ENCODE peak calls at places on chromosome 11, in five cellular contexts. One of them, this sample, is unnamed. For H3K9me3, the result is how much of the 10 kb centered on the place peaks cover.

GRCh38 chr11:64081663-64082442 is 46.1 kb downstream of the FLRT1 start:
- DNase-seq in stomach: peak
- DNase-seq in psoas muscle: no peak
- DNase-seq in ovary: no peak
- DNase-seq in colonic mucosa: no peak
- DNase-seq in this sample: no peak

GRCh38 chr11:73597340-73597955 is 464 bp downstream of the FAM168A start:
- DNase-seq in ovary: no peak
- DNase-seq in psoas muscle: no peak
- DNase-seq in colonic mucosa: peak
- DNase-seq in stomach: no peak
- DNase-seq in this sample: no peak

GRCh38 chr11:17673951-17674350 is 45.4 kb upstream of the MYOD1 start:
- DNase-seq in colonic mucosa: no peak
- DNase-seq in ovary: no peak
- DNase-seq in stomach: no peak
- DNase-seq in psoas muscle: no peak
- DNase-seq in this sample: no peak

GRCh38 chr11:15159085-15159484 is 44.4 kb downstream of the INSC start:
- DNase-seq in ovary: no peak
- DNase-seq in psoas muscle: no peak
- DNase-seq in stomach: no peak
- DNase-seq in colonic mucosa: peak
- DNase-seq in this sample: no peak

GRCh38 chr11:65134952-65135632 is 773 bp upstream of the SYVN1 start:
- DNase-seq in psoas muscle: peak
- DNase-seq in stomach: peak
- DNase-seq in ovary: peak
- DNase-seq in colonic mucosa: peak
- DNase-seq in this sample: peak

GRCh38 chr11:10792385-10793068 is 16.2 kb downstream of the EIF4G2 start:
- DNase-seq in stomach: peak
- DNase-seq in psoas muscle: peak
- DNase-seq in ovary: peak
- DNase-seq in colonic mucosa: peak
- DNase-seq in this sample: peak

GRCh38 chr11:115497303-115497702 is 6.9 kb downstream of the CADM1 start:
- DNase-seq in stomach: no peak
- DNase-seq in psoas muscle: no peak
- DNase-seq in ovary: no peak
- DNase-seq in colonic mucosa: no peak
- DNase-seq in this sample: peak

GRCh38 chr11:1036303-1036923 is at the start of gene MUC6:
- DNase-seq in colonic mucosa: no peak
- DNase-seq in psoas muscle: no peak
- DNase-seq in stomach: peak
- DNase-seq in ovary: no peak
- DNase-seq in this sample: no peak

GRCh38 chr11:129242855-129243254 is 50.7 kb upstream of the ARHGAP32 start:
- DNase-seq in psoas muscle: no peak
- DNase-seq in stomach: no peak
- DNase-seq in colonic mucosa: no peak
- DNase-seq in ovary: no peak
- DNase-seq in this sample: no peak

GRCh38 chr11:67420646-67421420 is 5.4 kb downstream of the CARNS1 start:
- DNase-seq in psoas muscle: peak
- DNase-seq in colonic mucosa: peak
- DNase-seq in ovary: peak
- DNase-seq in stomach: peak
- DNase-seq in this sample: peak

GRCh38 chr11:108486331-108486730 is 11.9 kb downstream of the POGLUT3 start:
- DNase-seq in ovary: no peak
- DNase-seq in colonic mucosa: no peak
- DNase-seq in psoas muscle: no peak
- DNase-seq in stomach: no peak
- DNase-seq in this sample: no peak

GRCh38 chr11:117075186-117075585 is 23.0 kb downstream of the SIK3 start:
- DNase-seq in psoas muscle: no peak
- DNase-seq in stomach: no peak
- DNase-seq in colonic mucosa: no peak
- DNase-seq in ovary: no peak
- DNase-seq in this sample: no peak

GRCh38 chr11:95920460-95921105 is 3.3 kb downstream of the MTMR2 start:
- DNase-seq in psoas muscle: no peak
- DNase-seq in ovary: no peak
- DNase-seq in colonic mucosa: no peak
- DNase-seq in stomach: no peak
- DNase-seq in this sample: no peak

GRCh38 chr11:35390737-35391682 is 28.3 kb downstream of the SLC1A2 start:
- DNase-seq in ovary: no peak
- DNase-seq in stomach: peak
- DNase-seq in psoas muscle: no peak
- DNase-seq in colonic mucosa: peak
- DNase-seq in this sample: no peak

GRCh38 chr11:1345752-1346513 is 36.5 kb upstream of the TOLLIP start:
- DNase-seq in colonic mucosa: peak
- DNase-seq in psoas muscle: no peak
- DNase-seq in stomach: peak
- DNase-seq in ovary: no peak
- DNase-seq in this sample: no peak

GRCh38 chr11:1119282-1120146 is 38.2 kb upstream of the MUC5AC start:
- DNase-seq in stomach: peak
- DNase-seq in ovary: no peak
- DNase-seq in colonic mucosa: no peak
- DNase-seq in psoas muscle: no peak
- DNase-seq in this sample: no peak

GRCh38 chr11:46674463-46675287 is 25.7 kb downstream of the ARHGAP1 start:
- DNase-seq in ovary: no peak
- DNase-seq in psoas muscle: peak
- DNase-seq in colonic mucosa: peak
- DNase-seq in stomach: no peak
- DNase-seq in this sample: peak

GRCh38 chr11:1116666-1117390 is 40.9 kb upstream of the MUC5AC start:
- DNase-seq in psoas muscle: no peak
- DNase-seq in ovary: no peak
- DNase-seq in colonic mucosa: no peak
- DNase-seq in stomach: no peak
- DNase-seq in this sample: peak

GRCh38 chr11:118938491-118939411 is 13.0 kb upstream of the BCL9L start:
- DNase-seq in psoas muscle: no peak
- DNase-seq in ovary: no peak
- DNase-seq in stomach: no peak
- DNase-seq in colonic mucosa: no peak
- DNase-seq in this sample: peak

GRCh38 chr11:108863528-108863927 is 198.7 kb downstream of the DDX10 start:
- DNase-seq in stomach: no peak
- DNase-seq in colonic mucosa: no peak
- DNase-seq in psoas muscle: no peak
- DNase-seq in ovary: no peak
- DNase-seq in this sample: no peak

GRCh38 chr11:83014951-83015350 is 56.7 kb downstream of the RAB30 start:
- DNase-seq in colonic mucosa: no peak
- DNase-seq in psoas muscle: no peak
- DNase-seq in ovary: no peak
- DNase-seq in stomach: no peak
- DNase-seq in this sample: no peak

GRCh38 chr11:66443602-66444001 is 5.0 kb upstream of the MRPL11 start:
- DNase-seq in stomach: no peak
- DNase-seq in colonic mucosa: no peak
- DNase-seq in psoas muscle: no peak
- DNase-seq in ovary: no peak
- DNase-seq in this sample: no peak

GRCh38 chr11:104624021-104624420 is 274.2 kb downstream of the CASP12 start:
- DNase-seq in psoas muscle: no peak
- DNase-seq in colonic mucosa: no peak
- DNase-seq in stomach: no peak
- DNase-seq in ovary: no peak
- DNase-seq in this sample: no peak

GRCh38 chr11:116853461-116854073 is 16.1 kb upstream of the APOA1 start:
- DNase-seq in colonic mucosa: peak
- DNase-seq in psoas muscle: no peak
- DNase-seq in stomach: peak
- DNase-seq in ovary: no peak
- DNase-seq in this sample: no peak

GRCh38 chr11:130390071-130390758 is 38.2 kb downstream of the ADAMTS8 start:
- DNase-seq in psoas muscle: no peak
- DNase-seq in stomach: peak
- DNase-seq in ovary: no peak
- DNase-seq in colonic mucosa: no peak
- DNase-seq in this sample: peak

GRCh38 chr11:59158206-59159068 is 13.5 kb upstream of the DTX4 start:
- DNase-seq in psoas muscle: no peak
- DNase-seq in ovary: no peak
- DNase-seq in stomach: peak
- DNase-seq in colonic mucosa: peak
- DNase-seq in this sample: peak

GRCh38 chr11:101867951-101868350 is 46.9 kb upstream of the CEP126 start:
- DNase-seq in ovary: no peak
- DNase-seq in stomach: no peak
- DNase-seq in colonic mucosa: no peak
- DNase-seq in psoas muscle: no peak
- DNase-seq in this sample: no peak

GRCh38 chr11:79461144-79461543 is 20.3 kb upstream of the TENM4 start:
- DNase-seq in colonic mucosa: no peak
- DNase-seq in psoas muscle: no peak
- DNase-seq in ovary: peak
- DNase-seq in stomach: no peak
- DNase-seq in this sample: peak

GRCh38 chr11:105230586-105230985 is 91.0 kb upstream of the CARD18 start:
- DNase-seq in psoas muscle: no peak
- DNase-seq in colonic mucosa: no peak
- DNase-seq in ovary: no peak
- DNase-seq in stomach: no peak
- DNase-seq in this sample: no peak

GRCh38 chr11:78961186-78961782 is 386.6 kb upstream of the NARS2 start:
- DNase-seq in stomach: peak
- DNase-seq in ovary: no peak
- DNase-seq in psoas muscle: no peak
- DNase-seq in colonic mucosa: peak
- DNase-seq in this sample: peak

GRCh38 chr11:68142028-68142412 is 20.8 kb upstream of the CHKA start:
- DNase-seq in stomach: peak
- DNase-seq in ovary: no peak
- DNase-seq in psoas muscle: no peak
- DNase-seq in colonic mucosa: no peak
- DNase-seq in this sample: no peak

DNA sequence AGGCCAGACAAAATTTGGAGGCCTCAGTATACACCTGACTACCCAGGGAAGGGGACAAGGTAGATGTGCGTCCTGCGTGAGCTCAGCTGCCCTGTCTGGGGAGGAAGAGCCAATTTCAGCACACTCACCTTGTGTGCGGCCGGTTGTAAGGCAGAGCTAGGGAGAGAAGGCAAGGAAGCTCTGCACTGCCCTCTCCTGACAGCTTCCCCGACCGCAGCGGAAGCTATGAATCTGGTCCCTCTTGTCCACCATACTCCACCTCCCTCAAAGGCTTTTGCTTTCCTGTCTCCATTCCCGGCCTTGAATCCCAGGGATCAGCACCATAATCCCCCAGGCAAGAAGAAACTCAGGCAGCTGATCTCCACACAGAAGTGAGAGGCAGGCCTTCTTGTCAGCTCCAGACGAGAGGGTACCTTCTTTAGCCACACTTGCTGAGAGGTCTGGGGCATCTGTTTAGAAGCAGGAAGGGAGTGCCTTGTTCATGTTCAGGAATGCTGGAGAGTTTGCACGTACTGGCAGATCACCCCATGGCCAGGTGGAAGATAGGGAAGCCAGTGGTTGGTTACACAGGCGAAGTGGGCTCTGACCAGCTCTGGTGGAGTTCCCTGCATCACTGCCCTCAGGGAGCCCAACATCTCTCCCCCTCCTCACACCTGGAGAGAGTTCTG is 62.5 kb downstream of the FEZ1 start:
- DNase-seq in colonic mucosa: no peak
- DNase-seq in psoas muscle: peak
- DNase-seq in stomach: peak
- DNase-seq in ovary: no peak
- DNase-seq in this sample: peak
- TF ChIP-seq CTCF in colonic mucosa: no peak
- TF ChIP-seq CTCF in psoas muscle: peak
- TF ChIP-seq CTCF in stomach: peak
- TF ChIP-seq CTCF in ovary: peak
- TF ChIP-seq CTCF in this sample: peak

GRCh38 chr11:74866557-74866956 is 82.3 kb downstream of the XRRA1 start:
- DNase-seq in ovary: no peak
- DNase-seq in colonic mucosa: no peak
- DNase-seq in stomach: no peak
- DNase-seq in psoas muscle: no peak
- DNase-seq in this sample: no peak

GRCh38 chr11:74870485-74870884 is 78.4 kb downstream of the XRRA1 start:
- DNase-seq in psoas muscle: no peak
- DNase-seq in ovary: no peak
- DNase-seq in stomach: no peak
- DNase-seq in colonic mucosa: no peak
- DNase-seq in this sample: peak

DNA sequence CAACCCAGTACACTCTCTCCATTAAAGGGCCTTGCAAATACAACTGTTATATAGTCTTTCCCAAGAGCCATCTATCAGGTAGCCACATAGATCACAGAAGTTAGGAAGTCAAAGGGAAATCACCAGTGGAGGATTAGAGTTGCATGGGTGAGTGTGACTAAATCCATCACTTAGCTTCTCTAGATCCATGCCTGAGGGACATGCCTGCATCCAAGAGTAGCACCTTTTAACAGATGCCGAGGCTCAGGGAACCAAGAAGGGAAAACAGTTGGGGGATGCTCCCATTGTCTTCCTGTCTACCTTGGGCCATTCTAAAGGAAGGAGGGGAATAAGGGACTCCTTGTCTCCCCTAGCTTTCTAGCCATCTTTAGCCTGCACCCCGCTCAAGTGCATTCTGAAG is 77.9 kb downstream of the XRRA1 start:
- DNase-seq in psoas muscle: no peak
- DNase-seq in colonic mucosa: no peak
- DNase-seq in stomach: no peak
- DNase-seq in ovary: no peak
- DNase-seq in this sample: no peak
- H3K9me3 ChIP-seq in psoas muscle: half or more
- H3K9me3 ChIP-seq in colonic mucosa: under half
- H3K9me3 ChIP-seq in stomach: half or more
- H3K9me3 ChIP-seq in ovary: half or more
- H3K9me3 ChIP-seq in this sample: under half

GRCh38 chr11:88494857-88495256 is 157.3 kb upstream of the CTSC start:
- DNase-seq in ovary: no peak
- DNase-seq in psoas muscle: no peak
- DNase-seq in colonic mucosa: no peak
- DNase-seq in stomach: no peak
- DNase-seq in this sample: no peak
- TF ChIP-seq CTCF in ovary: no peak
- TF ChIP-seq CTCF in psoas muscle: no peak
- TF ChIP-seq CTCF in colonic mucosa: no peak
- TF ChIP-seq CTCF in stomach: no peak
- TF ChIP-seq CTCF in this sample: no peak

DNA sequence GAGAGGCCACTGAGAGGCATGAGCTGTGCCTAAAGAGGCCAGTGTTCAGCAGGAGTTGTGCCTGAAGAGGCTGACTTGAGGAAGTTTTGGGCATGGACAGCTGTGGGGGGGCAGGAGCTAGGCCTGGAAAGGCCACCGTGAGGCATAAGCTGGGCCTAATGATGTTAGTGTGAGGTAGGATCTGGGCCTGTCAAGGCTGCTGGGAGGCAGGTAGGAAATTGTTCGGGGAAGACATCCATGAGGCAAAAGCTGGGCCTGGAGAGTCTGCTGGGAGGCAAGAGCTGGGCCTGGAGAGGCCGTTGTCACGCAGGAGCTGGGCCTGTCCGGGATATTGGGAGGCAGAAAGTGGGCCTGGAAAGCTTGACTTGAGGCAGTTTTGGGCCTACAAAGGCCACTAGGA is 44.9 kb downstream of the OR4C45 start:
- DNase-seq in psoas muscle: no peak
- DNase-seq in stomach: no peak
- DNase-seq in colonic mucosa: no peak
- DNase-seq in ovary: no peak
- DNase-seq in this sample: no peak
- H3K9me3 ChIP-seq in psoas muscle: under half
- H3K9me3 ChIP-seq in stomach: half or more
- H3K9me3 ChIP-seq in colonic mucosa: under half
- H3K9me3 ChIP-seq in ovary: under half
- H3K9me3 ChIP-seq in this sample: under half